ENCODE peak calls at places on chromosomes 12 and 14, in six cellular contexts. Z is OCI-LY7, H is GM23338, T is GM23248, C is neural progenitor cell, R is MM.1S. F is an unnamed sample.

GRCh38 chr12:4829793-4830162 is 79.9 kb upstream of the KCNA1 start:
- DNase-seq in Z (peak; percentile 65), C (no peak), T (no peak), R (no peak), H (no peak), F (no peak)

GRCh38 chr14:104464907-104465306 is 114.7 kb upstream of the C14orf180 start:
- DNase-seq in Z (no peak), H (no peak), C (no peak), T (no peak), R (no peak), F (no peak)

GRCh38 chr12:43114316-43114715 is 437.7 kb downstream of the ADAMTS20 start:
- DNase-seq in H (no peak), Z (no peak), T (no peak), R (no peak), C (no peak), F (no peak)

GRCh38 chr12:19799886-19800602 is 360.8 kb downstream of the AEBP2 start:
- DNase-seq in T (no peak), H (no peak), C (no peak), R (no peak), Z (no peak), F (no peak)

GRCh38 chr12:6551496-6552139 is 4.2 kb downstream of the IFFO1 start:
- DNase-seq in H (no peak), Z (no peak), T (peak; percentile 95), R (no peak), C (no peak), F (no peak)

GRCh38 chr12:85820117-85820516 is 16.1 kb downstream of the RASSF9 start:
- DNase-seq in T (peak; percentile 25), H (no peak), Z (no peak), C (no peak), R (no peak), F (no peak)

GRCh38 chr12:68887641-68888040 is 45.3 kb downstream of the CPM start:
- DNase-seq in Z (no peak), T (no peak), C (no peak), R (no peak), H (no peak), F (no peak)

GRCh38 chr14:26163761-26164160 is 434.1 kb downstream of the NOVA1 start:
- DNase-seq in T (peak; percentile 67), H (peak; percentile 75), C (peak; percentile 62), Z (no peak), R (no peak), F (peak; percentile 55)

GRCh38 chr12:3607039-3607719 is 116.2 kb downstream of the PRMT8 start:
- DNase-seq in H (no peak), T (no peak), Z (no peak), C (peak; percentile 20), R (no peak), F (no peak)

GRCh38 chr12:89166525-89166934 is 185.8 kb downstream of the DUSP6 start:
- DNase-seq in Z (peak; percentile 37), R (peak; percentile 43), H (no peak), T (peak; percentile 62), C (no peak), F (no peak)

GRCh38 chr12:9697619-9698018 is 28.1 kb downstream of the CLEC2D start:
- DNase-seq in H (no peak), T (no peak), R (no peak), C (no peak), Z (no peak), F (no peak)

GRCh38 chr14:61132336-61132735 is 148.8 kb downstream of the TMEM30B start:
- DNase-seq in Z (no peak), C (no peak), R (no peak), H (no peak), T (no peak), F (no peak)

GRCh38 chr14:68464716-68465115 is 328.2 kb downstream of the ZFP36L1 start:
- DNase-seq in C (no peak), T (peak; percentile 78), R (no peak), Z (no peak), H (no peak), F (no peak)

GRCh38 chr14:36207500-36207899 is 31.0 kb upstream of the PTCSC3 start:
- DNase-seq in Z (no peak), C (peak; percentile 23), H (peak; percentile 41), R (no peak), T (peak; percentile 26), F (no peak)

GRCh38 chr12:32686340-32686739 is 7.2 kb downstream of the DNM1L start:
- DNase-seq in H (no peak), C (no peak), T (no peak), R (no peak), Z (no peak), F (no peak)

GRCh38 chr12:132774646-132775275 is 13.1 kb upstream of the ANKLE2 start:
- DNase-seq in Z (no peak), H (no peak), R (no peak), C (no peak), T (no peak), F (no peak)

GRCh38 chr12:92466391-92467305 is 236.1 kb upstream of the PLEKHG7 start:
- DNase-seq in C (peak; percentile 71), H (peak; percentile 74), R (peak; percentile 79), T (no peak), Z (peak; percentile 92), F (no peak)

GRCh38 chr12:92463171-92463570 is 239.6 kb upstream of the PLEKHG7 start:
- DNase-seq in R (no peak), Z (no peak), C (no peak), H (no peak), T (no peak), F (no peak)

GRCh38 chr12:92464911-92465310 is 237.9 kb upstream of the PLEKHG7 start:
- DNase-seq in T (no peak), Z (peak; percentile 52), R (no peak), H (peak; percentile 41), C (no peak), F (no peak)

GRCh38 chr12:92467886-92468285 is 234.9 kb upstream of the PLEKHG7 start:
- DNase-seq in H (no peak), R (no peak), T (no peak), C (no peak), Z (peak; percentile 59), F (peak; percentile 50)

GRCh38 chr12:92465786-92466185 is 237.0 kb upstream of the PLEKHG7 start:
- DNase-seq in T (no peak), H (no peak), Z (peak; percentile 62), R (no peak), C (no peak), F (no peak)
- H3K4me3 ChIP-seq in T (no peak overlapping the region), H (no peak overlapping the region), Z (peak overlapping the region; percentile 70), R (no peak overlapping the region), C (no peak overlapping the region), F (no peak overlapping the region)

GRCh38 chr14:22641851-22642250 is 2.3 kb downstream of the OR6J1 start:
- DNase-seq in H (no peak), Z (no peak), T (peak; percentile 9), R (no peak), C (no peak), F (peak; percentile 46)
- TF ChIP-seq EZH2phosphoT487 in H (no peak), Z (no peak), T (no peak), R (no peak), C (no peak), F (no peak)

DNA sequence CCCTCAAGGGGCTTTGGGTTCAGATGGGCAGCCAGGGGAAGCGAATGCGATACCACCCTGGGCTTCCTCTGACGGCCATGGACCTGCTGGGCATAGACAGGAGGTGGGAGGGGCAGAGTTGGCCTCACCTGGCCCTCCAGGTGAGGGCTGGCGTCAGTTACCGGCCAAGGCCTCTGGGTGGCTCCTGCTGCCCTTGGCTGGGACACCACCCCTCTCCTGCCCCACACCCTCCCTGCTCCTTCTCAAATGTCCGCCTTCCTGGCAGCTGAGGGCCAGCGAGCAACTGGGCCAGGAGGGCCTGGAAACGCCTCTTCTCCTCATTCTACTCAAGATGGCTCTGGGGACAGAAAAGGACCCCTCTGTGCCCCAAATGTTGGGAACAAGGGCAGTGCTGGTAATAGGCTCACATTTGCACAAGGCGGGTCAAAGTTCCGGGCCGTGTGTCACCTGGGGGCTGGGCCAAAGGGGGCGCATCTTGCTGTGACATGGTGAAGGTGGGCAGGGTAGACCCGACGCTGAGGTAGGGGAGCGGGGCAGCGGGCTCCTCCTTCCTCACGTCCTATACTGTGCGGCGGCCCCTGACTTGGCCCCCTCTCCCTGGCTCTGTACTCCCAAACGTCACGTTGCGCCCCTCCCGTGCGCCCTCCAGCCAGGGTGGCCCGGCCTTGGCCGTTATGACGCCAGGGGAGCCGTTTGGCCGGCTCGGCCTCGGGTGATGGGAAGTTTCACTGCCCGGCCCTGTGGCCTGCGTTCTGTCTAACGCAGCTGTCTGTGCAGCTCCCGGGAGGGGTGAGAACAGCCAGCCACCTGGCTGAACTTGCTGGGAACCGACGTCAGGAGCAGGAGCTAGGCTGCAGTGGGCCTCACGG is 18.1 kb upstream of the DLK1 start:
- DNase-seq in Z (no peak), R (no peak), T (peak; percentile 22), C (peak; percentile 42), H (peak; percentile 92), F (peak; percentile 84)
- H3K4me3 ChIP-seq in Z (no peak overlapping the region), R (no peak overlapping the region), T (no peak overlapping the region), C (no peak overlapping the region), H (peak overlapping the region; percentile 48), F (no peak overlapping the region)

GRCh38 chr12:120941846-120942405 is 36.4 kb upstream of the HNF1A start:
- DNase-seq in T (no peak), H (no peak), C (no peak), R (no peak), Z (no peak), F (no peak)

GRCh38 chr12:120941412-120941811 is 36.9 kb upstream of the HNF1A start:
- DNase-seq in H (no peak), C (no peak), Z (no peak), T (no peak), R (no peak), F (no peak)

GRCh38 chr12:120939523-120939922 is 35.4 kb upstream of the SPPL3 start:
- DNase-seq in T (no peak), C (no peak), R (no peak), H (no peak), Z (no peak), F (no peak)

GRCh38 chr12:120939954-120940353 is 35.8 kb upstream of the SPPL3 start:
- DNase-seq in C (no peak), Z (no peak), R (no peak), H (no peak), T (no peak), F (no peak)

DNA sequence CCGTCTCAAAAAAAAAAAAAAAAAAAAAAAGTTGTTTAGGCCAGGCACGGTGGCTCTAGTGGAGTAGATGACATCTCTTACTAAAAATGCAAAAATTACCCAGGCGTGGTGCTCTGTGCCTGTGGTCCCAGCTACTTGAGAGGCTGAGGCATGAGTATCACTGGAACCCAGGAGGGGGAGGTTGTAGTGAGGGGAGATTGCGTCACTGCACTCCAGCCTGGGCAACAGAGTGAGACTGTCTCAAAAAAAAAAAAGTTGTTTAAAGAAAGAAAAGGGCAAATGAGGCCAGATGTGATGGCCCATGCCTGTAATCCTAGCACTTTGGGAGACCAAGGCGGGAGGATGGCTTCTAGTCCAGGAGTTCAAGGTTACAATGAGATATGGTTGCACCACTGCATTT is 36.6 kb upstream of the SPPL3 start:
- DNase-seq in T (peak; percentile 40), R (no peak), C (no peak), H (no peak), Z (no peak), F (no peak)
- TF ChIP-seq EZH2phosphoT487 in T (no peak), R (no peak), C (no peak), H (no peak), Z (no peak), F (no peak)